ENCODE peak calls at places on chromosome 21, in seven cellular contexts. O, I, S, G, N, P and Y are unnamed samples.

GRCh38 chr21:14613496-14613895 is 67.4 kb upstream of the SAMSN1 start:
- DNase-seq in G (no peak), S (no peak), N (no peak), P (no peak), I (no peak), O (no peak), Y (no peak)

GRCh38 chr21:36456714-36457399 is 23.1 kb downstream of the CLDN14 start:
- DNase-seq in S (peak), P (peak), O (no peak), I (no peak), G (no peak), N (no peak), Y (no peak)

GRCh38 chr21:46069166-46069565 is 28.7 kb upstream of the COL6A2 start:
- DNase-seq in G (no peak), O (no peak), I (no peak), S (no peak), P (no peak), N (no peak), Y (no peak)

GRCh38 chr21:41755258-41755933 is 11.5 kb downstream of the RIPK4 start:
- DNase-seq in S (no peak), P (no peak), N (no peak), G (no peak), I (no peak), O (no peak), Y (no peak)

GRCh38 chr21:45363921-45364463 is 41.0 kb upstream of the COL18A1 start:
- DNase-seq in N (peak), O (peak), G (peak), I (no peak), S (peak), P (peak), Y (peak)

GRCh38 chr21:46628868-46629267 is 6.6 kb upstream of the PRMT2 start:
- DNase-seq in I (no peak), G (no peak), N (no peak), O (no peak), P (no peak), S (no peak), Y (no peak)

GRCh38 chr21:43727571-43728466 is 8.9 kb downstream of the PDXK start:
- DNase-seq in S (no peak), N (peak), I (no peak), G (no peak), P (no peak), O (no peak), Y (no peak)

GRCh38 chr21:39788383-39788782 is 43.4 kb downstream of the IGSF5 start:
- DNase-seq in I (peak), P (peak), N (peak), G (no peak), O (peak), S (peak), Y (no peak)

GRCh38 chr21:29145354-29145782 is 14.9 kb downstream of the MAP3K7CL start:
- DNase-seq in O (no peak), P (peak), S (peak), G (no peak), N (no peak), I (no peak), Y (no peak)

GRCh38 chr21:32020551-32020950 is 147.7 kb downstream of the HUNK start:
- DNase-seq in G (no peak), P (no peak), N (no peak), S (no peak), O (no peak), I (no peak), Y (no peak)

GRCh38 chr21:32018381-32018780 is 145.6 kb downstream of the HUNK start:
- DNase-seq in P (no peak), N (no peak), S (no peak), G (no peak), I (no peak), O (no peak), Y (no peak)

GRCh38 chr21:32021319-32022027 is 148.7 kb downstream of the HUNK start:
- DNase-seq in N (peak), P (peak), I (no peak), S (no peak), G (no peak), O (no peak), Y (no peak)

GRCh38 chr21:32015740-32016139 is 142.9 kb downstream of the HUNK start:
- DNase-seq in N (no peak), G (no peak), O (no peak), S (no peak), I (no peak), P (no peak), Y (no peak)
- TF ChIP-seq POLR2AphosphoS5 in N (no peak), G (no peak), O (no peak), S (no peak), I (no peak), P (no peak), Y (no peak)

GRCh38 chr21:26162081-26162480 is 8.5 kb downstream of the APP start:
- DNase-seq in S (no peak), N (no peak), G (no peak), P (no peak), I (no peak), O (no peak), Y (no peak)
- TF ChIP-seq POLR2AphosphoS5 in S (no peak), N (no peak), G (no peak), P (no peak), I (no peak), O (no peak), Y (no peak)

DNA sequence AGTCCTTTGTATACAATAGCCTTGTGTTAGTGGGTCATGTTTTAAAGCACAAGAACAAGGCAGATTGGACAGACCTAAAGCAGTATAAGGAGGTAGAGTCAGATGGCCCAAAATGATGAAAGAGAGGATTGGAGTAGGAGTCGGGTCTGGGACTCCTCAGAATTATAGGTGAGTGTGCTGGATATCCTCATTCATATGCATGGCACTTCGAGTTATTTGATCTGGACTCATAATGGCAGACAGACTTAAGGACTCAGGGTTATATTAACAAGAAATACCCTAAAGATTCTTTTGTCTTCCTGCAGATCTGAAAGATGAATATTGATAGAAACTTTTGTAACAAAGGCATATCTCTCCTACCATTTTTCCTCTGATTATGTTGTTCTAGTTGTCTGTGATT is 92.7 kb downstream of the GABPA start:
- DNase-seq in I (no peak), N (no peak), P (no peak), O (no peak), S (no peak), G (no peak), Y (no peak)
- TF ChIP-seq POLR2AphosphoS5 in I (no peak), N (no peak), P (peak), O (no peak), S (no peak), G (no peak), Y (no peak)

GRCh38 chr21:17781524-17781923 is 37.6 kb downstream of the C21orf91 start:
- DNase-seq in I (no peak), O (no peak), S (no peak), G (no peak), N (no peak), P (no peak), Y (no peak)

GRCh38 chr21:17777321-17777720 is 41.8 kb downstream of the C21orf91 start:
- DNase-seq in I (no peak), N (no peak), G (no peak), O (no peak), P (no peak), S (peak), Y (no peak)

GRCh38 chr21:17780539-17780938 is 38.6 kb downstream of the C21orf91 start:
- DNase-seq in G (no peak), N (no peak), O (no peak), S (peak), I (no peak), P (no peak), Y (no peak)

GRCh38 chr21:17779486-17779885 is 39.7 kb downstream of the C21orf91 start:
- DNase-seq in N (no peak), S (no peak), O (no peak), I (no peak), G (no peak), P (no peak), Y (no peak)

GRCh38 chr21:17775431-17776126 is 43.6 kb downstream of the C21orf91 start:
- DNase-seq in S (no peak), N (no peak), I (no peak), G (no peak), O (no peak), P (no peak), Y (no peak)
- TF ChIP-seq POLR2AphosphoS5 in S (no peak), N (no peak), I (no peak), G (no peak), O (no peak), P (no peak), Y (no peak)

GRCh38 chr21:33578214-33578613 is 10.3 kb downstream of the DONSON start:
- DNase-seq in G (no peak), O (no peak), S (no peak), N (no peak), I (no peak), P (no peak), Y (no peak)

GRCh38 chr21:33584455-33584854 is 4.0 kb downstream of the DONSON start:
- DNase-seq in I (no peak), G (no peak), O (no peak), S (no peak), P (no peak), N (no peak), Y (no peak)

DNA sequence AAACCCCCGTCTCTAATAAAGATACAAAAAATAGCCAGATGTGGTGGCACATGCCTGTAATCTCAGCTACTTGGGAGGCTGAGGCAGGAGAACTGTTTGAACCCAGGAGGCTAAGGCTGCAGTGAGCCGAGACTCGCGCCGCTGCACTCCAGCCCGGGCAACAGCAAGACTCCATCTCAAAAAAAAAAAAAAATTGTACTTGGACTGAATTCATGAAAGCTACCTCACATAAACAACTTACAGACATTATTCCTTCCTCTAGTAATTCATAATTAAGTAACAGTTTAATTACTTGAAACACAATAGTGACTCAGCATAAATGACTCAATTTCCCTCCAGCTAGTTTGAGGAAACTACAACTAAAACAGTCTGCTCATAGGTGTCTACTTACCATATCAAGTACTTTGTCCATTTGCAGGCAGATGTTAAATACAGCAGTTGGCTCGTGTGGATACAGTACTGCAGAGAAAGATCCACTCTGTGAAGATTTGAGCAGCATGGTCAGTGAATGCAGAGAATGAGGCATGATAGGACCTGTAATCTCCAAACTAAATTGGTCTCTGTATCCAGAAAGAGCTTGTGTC is 9.4 kb downstream of the DONSON start:
- DNase-seq in S (peak), I (no peak), G (no peak), O (no peak), N (no peak), P (no peak), Y (no peak)
- TF ChIP-seq POLR2AphosphoS5 in S (peak), I (no peak), G (peak), O (no peak), N (no peak), P (no peak), Y (no peak)

DNA sequence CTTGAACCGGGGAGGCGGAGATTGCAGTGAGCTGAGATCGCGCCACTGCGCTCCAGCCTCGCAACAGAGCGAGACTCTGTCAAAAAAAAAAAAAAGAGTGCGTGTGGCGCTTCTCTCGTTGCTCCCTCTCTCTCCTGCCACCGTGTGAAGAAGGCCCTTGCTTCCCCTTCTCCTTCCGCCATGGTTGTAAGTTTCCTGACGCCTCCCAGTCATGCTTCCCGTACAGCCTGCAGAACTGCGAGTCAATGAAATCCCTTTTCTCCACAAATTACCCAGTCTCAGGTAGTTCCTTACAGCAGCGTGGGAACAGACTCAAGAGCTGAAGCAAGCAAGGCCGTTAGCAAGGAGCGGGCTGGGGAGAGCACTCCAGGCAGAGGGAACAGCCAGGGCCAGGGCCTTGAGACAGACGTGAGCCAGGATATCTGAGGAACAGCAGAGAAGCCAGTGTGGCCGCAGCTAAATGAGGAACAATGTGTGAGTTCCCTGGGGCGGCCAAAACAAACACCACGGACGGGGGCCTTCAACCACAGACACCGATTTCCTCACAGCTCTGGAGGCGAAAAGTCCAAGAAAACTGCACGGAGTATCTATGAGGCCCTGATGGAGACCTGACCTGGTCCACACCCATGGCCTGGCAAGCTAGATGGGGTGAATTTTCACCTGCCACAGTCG is 54.2 kb upstream of the ETS2 start:
- DNase-seq in P (no peak), I (no peak), S (peak), O (no peak), G (no peak), N (no peak), Y (no peak)
- TF ChIP-seq POLR2AphosphoS5 in P (no peak), I (no peak), S (no peak), O (no peak), G (no peak), N (no peak), Y (no peak)

DNA sequence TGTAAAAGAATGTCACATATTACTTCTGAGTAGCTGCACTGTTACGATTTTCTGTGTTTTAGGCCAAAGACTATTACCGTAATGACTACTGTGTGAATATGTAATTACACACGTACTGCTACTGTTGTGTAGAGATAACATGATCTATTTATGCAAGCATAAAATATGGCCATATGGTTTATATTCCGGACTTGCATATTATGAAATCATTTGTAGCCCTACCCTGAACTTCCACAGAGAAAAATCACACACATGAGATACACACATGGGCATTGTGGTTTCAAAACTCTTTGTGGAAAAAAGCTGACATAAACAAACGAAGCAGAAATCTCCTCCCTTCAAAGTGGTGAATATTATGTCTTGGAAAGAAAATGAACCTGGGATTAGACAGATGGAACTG is 373.0 kb upstream of the ADAMTS5 start:
- DNase-seq in G (no peak), P (no peak), S (no peak), I (no peak), N (no peak), O (no peak), Y (no peak)
- TF ChIP-seq POLR2AphosphoS5 in G (no peak), P (no peak), S (no peak), I (no peak), N (no peak), O (no peak), Y (no peak)